ENCODE peak calls at places on chromosomes 4 and X, in seven cellular contexts. V, N, S, L, F, B and H are unnamed samples.
A peak's percentile ranks its signal among the peaks of the same experiment; 100 is the strongest.

GRCh38 chr4:77697860-77698599 is 92.4 kb downstream of the CXCL13 start:
- DNase-seq in N (peak; percentile 29), B (no peak), F (no peak), L (no peak), V (peak; percentile 34), S (no peak), H (peak; percentile 59)

GRCh38 chrX:140701480-140701879 is 8.1 kb upstream of the LINC00632 start:
- DNase-seq in N (no peak), V (no peak), S (peak; percentile 30), L (no peak), B (no peak), F (no peak), H (no peak)

GRCh38 chr4:3025881-3026280 is 48.5 kb downstream of the HTT-AS start:
- DNase-seq in L (no peak), S (no peak), B (no peak), N (no peak), V (no peak), F (no peak), H (no peak)

GRCh38 chr4:39326468-39326960 is 39.6 kb downstream of the RFC1 start:
- DNase-seq in V (no peak), N (no peak), L (no peak), F (no peak), B (no peak), S (no peak), H (no peak)

GRCh38 chrX:16826207-16826606 is 39.9 kb downstream of the TXLNG start:
- DNase-seq in S (peak; percentile 44), B (peak; percentile 28), L (no peak), V (peak; percentile 78), F (no peak), N (no peak), H (peak; percentile 49)

GRCh38 chrX:68735266-68735665 is 87.8 kb downstream of the STARD8 start:
- DNase-seq in B (no peak), L (no peak), S (no peak), V (no peak), F (no peak), N (no peak), H (no peak)

GRCh38 chrX:88202149-88202548 is 544.9 kb upstream of the CPXCR1 start:
- DNase-seq in F (no peak), V (no peak), N (no peak), L (no peak), B (no peak), S (no peak), H (no peak)

GRCh38 chr4:16384496-16384895 is 158.2 kb upstream of the TAPT1 start:
- DNase-seq in V (no peak), B (no peak), F (no peak), N (no peak), L (no peak), S (no peak), H (no peak)

GRCh38 chr4:125891597-125892258 is 577.0 kb downstream of the FAT4 start:
- DNase-seq in F (no peak), B (no peak), N (no peak), V (no peak), S (no peak), L (no peak), H (no peak)

GRCh38 chrX:24398766-24399165 is 38.3 kb downstream of the SUPT20HL1 start:
- DNase-seq in F (no peak), S (no peak), L (no peak), N (no peak), B (no peak), V (no peak), H (no peak)

GRCh38 chrX:74467656-74468055 is 46.4 kb downstream of the SLC16A2 start:
- DNase-seq in B (no peak), S (no peak), F (no peak), L (no peak), N (no peak), V (no peak), H (no peak)

GRCh38 chr4:25863906-25864418 is 1.2 kb upstream of the SEL1L3 start:
- DNase-seq in F (no peak), N (no peak), S (no peak), L (no peak), V (no peak), B (no peak), H (no peak)

GRCh38 chr4:175421506-175421905 is 390.6 kb downstream of the GPM6A start:
- DNase-seq in F (no peak), S (no peak), V (peak; percentile 0), B (no peak), N (no peak), L (no peak), H (no peak)

GRCh38 chrX:138858438-138858837 is 146.9 kb upstream of the FGF13 start:
- DNase-seq in S (no peak), F (no peak), B (peak; percentile 52), L (no peak), N (no peak), V (no peak), H (no peak)

GRCh38 chrX:38937400-38937799 is 136.1 kb downstream of the MID1IP1 start:
- DNase-seq in N (no peak), V (peak; percentile 0), B (no peak), S (no peak), F (no peak), L (no peak), H (no peak)

GRCh38 chrX:118047446-118048186 is 69.0 kb downstream of the KLHL13 start:
- DNase-seq in B (no peak), N (no peak), S (no peak), F (no peak), V (no peak), L (no peak), H (no peak)

GRCh38 chrX:12118134-12118533 is 20.1 kb upstream of the FRMPD4 start:
- DNase-seq in S (no peak), F (no peak), N (no peak), B (no peak), V (no peak), L (no peak), H (no peak)

GRCh38 chr4:63553123-63553522 is 856.1 kb downstream of the TECRL start:
- DNase-seq in B (no peak), L (no peak), S (no peak), N (no peak), V (no peak), F (no peak), H (no peak)

GRCh38 chr4:110977554-110977953 is 354.7 kb upstream of the PITX2 start:
- DNase-seq in V (no peak), L (no peak), N (no peak), S (no peak), F (no peak), B (no peak), H (no peak)

GRCh38 chr4:41456559-41457101 is 81.3 kb upstream of the LIMCH1 start:
- DNase-seq in L (no peak), V (no peak), S (no peak), F (no peak), N (no peak), B (no peak), H (no peak)

GRCh38 chr4:99664703-99665102 is 7.1 kb upstream of the C4orf54 start:
- DNase-seq in L (no peak), S (no peak), B (no peak), N (no peak), V (no peak), F (no peak), H (no peak)

DNA sequence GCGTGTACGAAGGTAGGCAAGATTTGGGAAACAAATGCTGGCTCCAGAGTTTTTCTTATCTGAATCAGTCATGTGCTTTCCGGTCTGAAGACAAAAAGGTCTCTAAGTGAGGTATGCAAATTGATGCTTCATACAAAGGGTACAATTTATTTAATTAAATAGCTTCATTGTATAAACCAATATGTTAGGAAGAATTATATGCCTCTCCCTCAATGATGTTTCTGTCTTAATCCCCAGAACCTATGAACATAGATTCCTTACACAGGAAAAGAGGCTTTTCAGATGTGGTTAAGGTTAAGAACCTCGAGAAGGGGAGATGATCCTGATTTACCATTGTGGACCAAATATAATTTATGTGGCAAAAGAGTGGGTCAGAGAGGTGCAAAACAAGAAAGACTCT is 543.5 kb upstream of the PCDH10 start:
- DNase-seq in V (no peak), F (no peak), B (no peak), L (no peak), S (no peak), N (no peak), H (no peak)
- TF ChIP-seq JUND in V (no peak), F (no peak), B (no peak), L (no peak), S (no peak), N (no peak), H (no peak)

GRCh38 chr4:60582167-60582566 is 618.0 kb upstream of the ADGRL3 start:
- DNase-seq in L (no peak), N (no peak), V (no peak), B (no peak), F (no peak), S (no peak), H (no peak)

GRCh38 chr4:60575336-60575735 is 624.8 kb upstream of the ADGRL3 start:
- DNase-seq in B (no peak), N (no peak), V (no peak), L (no peak), S (no peak), F (no peak), H (no peak)

DNA sequence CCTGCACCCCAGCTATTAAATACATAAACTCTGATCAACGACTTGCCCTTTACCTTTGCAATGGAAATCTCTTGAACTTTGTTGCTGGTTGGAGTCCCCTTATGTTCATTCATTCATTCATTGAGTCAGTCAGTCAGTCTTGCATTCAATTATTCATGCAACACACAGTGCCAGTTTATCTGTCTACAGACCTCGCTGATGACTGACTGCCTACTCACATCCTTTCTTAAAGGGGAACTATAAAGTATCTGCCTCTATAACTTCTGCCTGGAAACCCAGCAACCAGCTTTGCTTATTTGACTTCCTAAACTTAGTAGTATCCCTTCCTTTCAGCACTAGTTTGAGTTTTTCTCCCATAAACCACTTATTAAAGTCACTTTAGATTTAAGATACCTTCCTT is 620.8 kb upstream of the ADGRL3 start:
- DNase-seq in L (no peak), F (no peak), B (no peak), V (no peak), N (no peak), S (no peak), H (no peak)
- TF ChIP-seq JUND in L (no peak), F (no peak), B (no peak), V (no peak), N (no peak), S (no peak), H (no peak)

DNA sequence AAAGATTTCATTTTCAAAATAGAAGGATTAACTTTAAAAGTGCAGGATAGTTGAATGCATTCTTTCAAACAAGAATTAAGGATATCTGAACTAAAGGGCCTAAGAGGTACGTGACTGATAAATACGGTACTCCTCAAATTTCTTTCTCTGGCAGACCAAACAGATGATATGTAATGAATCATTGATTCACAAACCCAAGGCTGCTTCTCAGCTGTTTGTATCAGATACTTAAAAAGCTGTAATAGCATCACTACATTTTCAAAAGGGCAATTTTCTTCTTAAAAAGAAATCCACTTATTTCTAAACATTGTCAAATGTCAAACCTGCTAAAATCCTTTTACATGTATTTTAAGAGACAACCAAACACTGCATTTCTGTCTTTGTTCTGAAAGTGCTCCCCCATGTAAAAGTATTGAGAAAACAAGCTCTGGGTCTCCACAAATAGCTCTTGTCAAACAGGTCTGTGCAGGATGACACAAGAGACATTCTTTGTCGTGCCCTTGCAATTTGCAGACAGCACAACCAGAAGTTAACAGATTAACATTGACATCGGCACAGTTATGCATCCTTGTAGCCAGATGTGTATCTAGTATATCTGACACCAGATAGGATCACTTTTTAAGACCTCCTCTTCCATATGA is 82.0 kb downstream of the MANBA start:
- DNase-seq in B (no peak), N (no peak), V (no peak), L (no peak), S (no peak), F (no peak), H (peak; percentile 69)
- TF ChIP-seq JUND in B (no peak), N (no peak), V (no peak), L (no peak), S (no peak), F (no peak), H (no peak)

GRCh38 chrX:72641601-72642000 is 69.0 kb upstream of the HDAC8 start:
- DNase-seq in F (no peak), B (no peak), V (no peak), N (no peak), L (no peak), S (no peak), H (no peak)

GRCh38 chrX:72644946-72645345 is 69.2 kb downstream of the PHKA1 start:
- DNase-seq in N (no peak), B (no peak), L (no peak), F (no peak), V (no peak), S (no peak), H (no peak)
- TF ChIP-seq JUND in N (no peak), B (no peak), L (no peak), F (no peak), V (no peak), S (no peak), H (no peak)